ENCODE peak calls at places on chromosomes 5 and 9, in eight cellular contexts. J is heart left ventricle, X is endothelial cell, A is OCI-LY7, H is lower lobe of right lung, D is HFFc6, U is psoas muscle, C is GM06990. W is an unnamed sample.

GRCh38 chr9:93896496-93897033 is 58.6 kb downstream of the BARX1 start:
- DNase-seq in J (no peak), X (no peak), A (no peak), H (no peak), D (no peak), U (no peak), C (no peak), W (no peak)

GRCh38 chr9:136545065-136545965 is 533 bp downstream of the NOTCH1 start:
- DNase-seq in J (no peak), X (no peak), A (peak), H (no peak), D (no peak), U (no peak), C (peak), W (no peak)

GRCh38 chr9:129823163-129823933 is 588 bp downstream of the TOR1A start:
- DNase-seq in J (no peak), X (peak), A (peak), H (peak), D (no peak), U (no peak), C (peak), W (no peak)

GRCh38 chr5:122291000-122291592 is 20.9 kb upstream of the SNCAIP start:
- DNase-seq in J (no peak), X (no peak), A (no peak), H (no peak), D (no peak), U (no peak), C (no peak), W (no peak)

GRCh38 chr5:104172976-104173375 is 610.4 kb upstream of the NUDT12 start:
- DNase-seq in J (no peak), X (no peak), A (no peak), H (no peak), D (no peak), U (no peak), C (no peak), W (no peak)

GRCh38 chr5:129118405-129118804 is 23.9 kb downstream of the ISOC1 start:
- DNase-seq in J (no peak), X (no peak), A (no peak), H (no peak), D (no peak), U (no peak), C (no peak), W (no peak)

GRCh38 chr5:141366016-141366896 is 2.3 kb downstream of the PCDHGA5 start:
- DNase-seq in J (no peak), X (no peak), A (no peak), H (no peak), D (no peak), U (no peak), C (no peak), W (no peak)

GRCh38 chr5:32051796-32052195 is 122.3 kb downstream of the GOLPH3 start:
- DNase-seq in J (no peak), X (no peak), A (no peak), H (no peak), D (no peak), U (no peak), C (no peak), W (no peak)

GRCh38 chr5:180604271-180604670 is 13.0 kb upstream of the SCGB3A1 start:
- DNase-seq in J (peak), X (no peak), A (no peak), H (peak), D (no peak), U (no peak), C (no peak), W (peak)

GRCh38 chr5:97062046-97062445 is 80.4 kb downstream of the LIX1 start:
- DNase-seq in J (no peak), X (no peak), A (no peak), H (no peak), D (no peak), U (no peak), C (no peak), W (no peak)

GRCh38 chr5:38465702-38466443 is 90.6 kb downstream of the LIFR start:
- DNase-seq in J (no peak), X (no peak), A (no peak), H (no peak), D (no peak), U (no peak), C (no peak), W (no peak)

GRCh38 chr9:113137196-113138168 is 13.3 kb upstream of the SLC31A2 start:
- DNase-seq in J (no peak), X (no peak), A (no peak), H (no peak), D (no peak), U (no peak), C (no peak), W (no peak)

GRCh38 chr9:127201071-127201541 is 63.5 kb upstream of the GARNL3 start:
- DNase-seq in J (no peak), X (no peak), A (no peak), H (no peak), D (peak), U (peak), C (no peak), W (no peak)

GRCh38 chr9:135294826-135295225 is 184.8 kb upstream of the PPP1R26 start:
- DNase-seq in J (no peak), X (no peak), A (no peak), H (no peak), D (no peak), U (no peak), C (no peak), W (no peak)

GRCh38 chr5:35230043-35230611 is at the start of gene PRLR:
- DNase-seq in J (peak), X (peak), A (no peak), H (peak), D (peak), U (peak), C (peak), W (peak)

GRCh38 chr5:27598576-27598975 is 560.2 kb upstream of the CDH9 start:
- DNase-seq in J (no peak), X (no peak), A (no peak), H (no peak), D (no peak), U (no peak), C (no peak), W (no peak)

GRCh38 chr5:66724740-66725139 is 128.5 kb downstream of the MAST4 start:
- DNase-seq in J (no peak), X (no peak), A (no peak), H (no peak), D (no peak), U (no peak), C (no peak), W (no peak)

GRCh38 chr9:28688172-28688571 is 1114.9 kb upstream of the C9orf72 start:
- DNase-seq in J (no peak), X (no peak), A (no peak), H (no peak), D (no peak), U (no peak), C (no peak), W (no peak)

GRCh38 chr5:68292316-68292715 is 76.8 kb downstream of the PIK3R1 start:
- DNase-seq in J (no peak), X (no peak), A (no peak), H (no peak), D (peak), U (no peak), C (no peak), W (no peak)

GRCh38 chr9:17802249-17802857 is 223.5 kb downstream of the SH3GL2 start:
- DNase-seq in J (no peak), X (peak), A (peak), H (no peak), D (peak), U (no peak), C (no peak), W (no peak)

GRCh38 chr5:32679218-32679617 is 31.9 kb upstream of the NPR3 start:
- DNase-seq in J (no peak), X (no peak), A (no peak), H (no peak), D (no peak), U (no peak), C (no peak), W (no peak)

GRCh38 chr5:127562252-127562651 is 44.8 kb downstream of the PRRC1 start:
- DNase-seq in J (peak), X (peak), A (peak), H (no peak), D (no peak), U (no peak), C (no peak), W (peak)

GRCh38 chr9:618478-618877 is 223.0 kb upstream of the DMRT1 start:
- DNase-seq in J (no peak), X (no peak), A (no peak), H (no peak), D (no peak), U (no peak), C (no peak), W (no peak)

GRCh38 chr9:92180669-92181181 is 65.5 kb upstream of the SPTLC1 start:
- DNase-seq in J (no peak), X (no peak), A (no peak), H (no peak), D (peak), U (no peak), C (no peak), W (no peak)

GRCh38 chr5:153523831-153524230 is 33.4 kb downstream of the GRIA1 start:
- DNase-seq in J (no peak), X (no peak), A (no peak), H (no peak), D (peak), U (peak), C (no peak), W (no peak)

GRCh38 chr5:179191506-179192184 is 131.5 kb downstream of the ZNF354C start:
- DNase-seq in J (peak), X (no peak), A (no peak), H (peak), D (no peak), U (no peak), C (no peak), W (no peak)

GRCh38 chr5:24365406-24365805 is 279.4 kb downstream of the CDH10 start:
- DNase-seq in J (no peak), X (no peak), A (no peak), H (no peak), D (no peak), U (no peak), C (no peak), W (no peak)

GRCh38 chr5:65750938-65751337 is 28.9 kb downstream of the NLN start:
- DNase-seq in J (no peak), X (no peak), A (no peak), H (no peak), D (no peak), U (no peak), C (no peak), W (no peak)

GRCh38 chr5:45774528-45774927 is 78.3 kb upstream of the HCN1 start:
- DNase-seq in J (no peak), X (no peak), A (peak), H (no peak), D (no peak), U (no peak), C (no peak), W (no peak)

GRCh38 chr5:174505621-174506020 is 218.8 kb upstream of the MSX2 start:
- DNase-seq in J (no peak), X (no peak), A (no peak), H (no peak), D (no peak), U (no peak), C (no peak), W (no peak)

GRCh38 chr5:18881615-18882014 is 1106.4 kb downstream of the CDH18 start:
- DNase-seq in J (no peak), X (no peak), A (no peak), H (no peak), D (no peak), U (no peak), C (no peak), W (no peak)

DNA sequence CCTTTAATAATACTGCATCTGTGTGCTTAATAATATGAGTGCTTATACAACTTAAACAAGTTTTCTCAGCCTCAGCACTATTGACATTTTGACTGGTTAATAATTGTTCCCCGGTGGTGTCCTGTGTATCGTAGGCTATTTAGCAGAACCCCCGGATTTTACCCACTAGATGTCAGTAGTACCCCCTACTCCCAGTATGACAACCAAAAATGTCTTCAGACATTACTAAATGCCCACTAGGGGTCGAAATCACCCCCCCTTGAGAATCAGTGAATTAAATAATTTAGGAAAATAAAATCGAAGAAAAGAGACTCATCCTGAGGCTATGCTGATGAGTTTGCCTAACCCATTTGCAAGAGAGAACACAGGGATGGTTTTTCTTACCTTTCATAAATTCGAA is 166.3 kb downstream of the ATP10B start:
- DNase-seq in J (no peak), X (peak), A (peak), H (no peak), D (no peak), U (no peak), C (no peak), W (no peak)
- TF ChIP-seq CTCF in J (peak), X (peak), A (peak), H (peak), D (peak), U (no peak), C (peak), W (peak)

DNA sequence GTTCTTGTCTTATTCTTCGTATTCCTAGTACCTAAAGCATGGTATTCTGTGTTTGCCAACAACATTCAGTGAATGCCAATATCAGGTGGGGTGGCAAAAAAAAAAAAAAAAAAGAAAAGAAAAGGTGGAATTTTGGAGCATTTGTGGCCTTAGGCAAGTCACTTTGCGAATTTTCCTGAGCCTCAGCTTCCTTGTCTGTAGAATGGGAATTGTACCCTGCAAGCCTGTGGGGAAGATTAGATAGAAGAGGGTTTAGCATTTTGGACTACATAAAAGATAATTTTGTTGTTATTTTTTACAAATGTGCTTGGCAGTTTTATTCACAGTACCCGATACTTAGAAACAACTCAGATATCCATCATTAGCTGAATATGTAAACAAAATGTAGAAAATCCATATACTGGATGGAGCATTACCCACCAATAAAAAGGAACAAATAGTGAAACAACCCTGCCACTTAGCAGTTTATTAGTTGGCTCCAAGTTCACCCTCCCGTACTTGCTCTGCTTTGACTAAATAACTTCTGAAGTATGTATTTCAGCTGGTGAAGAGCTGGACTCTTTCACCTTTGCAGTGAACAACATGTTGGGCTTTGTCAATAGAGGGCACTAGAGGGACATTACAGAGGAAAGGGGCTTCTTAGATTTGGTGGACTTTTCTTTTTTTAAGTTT is 13.6 kb downstream of the UBE2D2 start:
- DNase-seq in J (no peak), X (peak), A (peak), H (no peak), D (peak), U (no peak), C (no peak), W (no peak)
- TF ChIP-seq CTCF in J (peak), X (no peak), A (peak), H (peak), D (peak), U (peak), C (peak), W (peak)

GRCh38 chr5:142439208-142439607 is 114.4 kb upstream of the SPRY4 start:
- DNase-seq in J (no peak), X (no peak), A (no peak), H (no peak), D (no peak), U (no peak), C (no peak), W (no peak)

GRCh38 chr5:142438573-142438972 is 113.8 kb upstream of the SPRY4 start:
- DNase-seq in J (no peak), X (no peak), A (no peak), H (no peak), D (no peak), U (no peak), C (no peak), W (no peak)

GRCh38 chr5:142437563-142437962 is 112.7 kb upstream of the SPRY4 start:
- DNase-seq in J (no peak), X (no peak), A (no peak), H (no peak), D (no peak), U (no peak), C (no peak), W (no peak)

GRCh38 chr5:142445266-142445665 is 120.4 kb upstream of the SPRY4 start:
- DNase-seq in J (peak), X (no peak), A (no peak), H (no peak), D (no peak), U (no peak), C (no peak), W (no peak)

GRCh38 chr5:142441638-142442037 is 116.8 kb upstream of the SPRY4 start:
- DNase-seq in J (no peak), X (no peak), A (no peak), H (no peak), D (no peak), U (no peak), C (no peak), W (no peak)
- TF ChIP-seq CTCF in J (no peak), X (no peak), A (no peak), H (no peak), D (no peak), U (no peak), C (no peak), W (no peak)

GRCh38 chr5:172770374-172770674 is 671 bp downstream of the DUSP1 start:
- DNase-seq in J (no peak), X (peak), A (no peak), H (no peak), D (no peak), U (no peak), C (no peak), W (no peak)
- TF ChIP-seq CTCF in J (no peak), X (no peak), A (no peak), H (no peak), D (no peak), U (no peak), C (no peak), W (no peak)

W was measured in glutamatergic neuron.